ENCODE peak calls at places on chromosomes 4 and X, in five cellular contexts. T, L, H, F and V are unnamed samples.

GRCh38 chr4:113445286-113445685 is 316.3 kb downstream of the CAMK2D start:
- DNase-seq in T (no peak), L (no peak), H (no peak), F (peak; percentile 74), V (peak; percentile 97)

GRCh38 chrX:73855546-73855945 is 292.5 kb downstream of the CHIC1 start:
- DNase-seq in T (peak; percentile 52), L (peak; percentile 7), H (peak; percentile 20), F (peak; percentile 66), V (peak; percentile 42)

GRCh38 chr4:84892950-84893349 is 73.5 kb downstream of the WDFY3 start:
- DNase-seq in T (no peak), L (no peak), H (no peak), F (no peak), V (no peak)

GRCh38 chr4:93407493-93408275 is 420.9 kb upstream of the ATOH1 start:
- DNase-seq in T (no peak), L (no peak), H (no peak), F (no peak), V (no peak)

GRCh38 chr4:154427149-154427548 is 64.5 kb downstream of the DCHS2 start:
- DNase-seq in T (no peak), L (no peak), H (no peak), F (no peak), V (no peak)

GRCh38 chrX:63754141-63754859 is 30.7 kb downstream of the ARHGEF9 start:
- DNase-seq in T (peak; percentile 13), L (no peak), H (no peak), F (peak; percentile 50), V (peak; percentile 5)

GRCh38 chr4:78585633-78586032 is 34.1 kb downstream of the ANXA3 start:
- DNase-seq in T (no peak), L (no peak), H (no peak), F (no peak), V (no peak)

GRCh38 chr4:170037481-170037880 is 11.3 kb upstream of the MFAP3L start:
- DNase-seq in T (no peak), L (no peak), H (no peak), F (no peak), V (no peak)